ENCODE peak calls at places on chromosomes 11 and 22, in eight cellular contexts. D is hippocampal formation; M is occipital lobe; L is effector memory CD8-positive, alpha-beta T cell; E is astrocyte of the cerebellum; Q is fibroblast of villous mesenchyme; W is fibroblast of pulmonary artery; U is HTR-8/SVneo. O is an unnamed sample.

GRCh38 chr11:78830277-78830676 is 255.6 kb upstream of the NARS2 start:
- DNase-seq in E (no peak), W (no peak), D (no peak), U (no peak), M (no peak), L (no peak), Q (no peak), O (no peak)

GRCh38 chr22:31139866-31140716 is at the start of gene PLA2G3:
- DNase-seq in L (no peak), Q (peak), D (no peak), M (no peak), E (peak), U (no peak), W (peak), O (peak)

GRCh38 chr11:114274637-114275036 is 21.6 kb upstream of the NNMT start:
- DNase-seq in M (no peak), Q (no peak), D (no peak), L (no peak), E (no peak), W (no peak), U (no peak), O (no peak)

GRCh38 chr11:129747161-129747560 is 68.5 kb upstream of the TMEM45B start:
- DNase-seq in M (no peak), D (no peak), E (no peak), Q (no peak), W (no peak), U (no peak), L (no peak), O (no peak)

GRCh38 chr11:17568944-17569343 is 21.9 kb downstream of the OTOG start:
- DNase-seq in M (no peak), W (no peak), E (no peak), U (no peak), Q (no peak), L (no peak), D (no peak), O (no peak)

GRCh38 chr11:119029340-119030028 is 1.2 kb downstream of the SLC37A4 start:
- DNase-seq in D (no peak), M (no peak), L (no peak), U (no peak), Q (no peak), E (no peak), W (no peak), O (no peak)

GRCh38 chr11:67271548-67272284 is 5.4 kb downstream of the GRK2 start:
- DNase-seq in E (no peak), W (no peak), L (peak), D (no peak), M (no peak), Q (no peak), U (no peak), O (no peak)

GRCh38 chr22:33917744-33918406 is 2.4 kb downstream of the LARGE1 start:
- DNase-seq in Q (peak), E (no peak), W (no peak), M (no peak), U (no peak), L (no peak), D (no peak), O (no peak)

GRCh38 chr22:31141551-31141950 is 1.2 kb upstream of the PLA2G3 start:
- DNase-seq in W (no peak), Q (no peak), M (no peak), D (no peak), U (no peak), E (no peak), L (no peak), O (no peak)

GRCh38 chr11:132077416-132077815 is 707.0 kb downstream of the NTM start:
- DNase-seq in E (no peak), L (no peak), U (no peak), D (no peak), Q (no peak), M (no peak), W (no peak), O (no peak)

GRCh38 chr11:15507592-15507991 is 392.9 kb downstream of the INSC start:
- DNase-seq in W (no peak), D (no peak), M (no peak), Q (peak), E (no peak), U (no peak), L (no peak), O (no peak)

GRCh38 chr11:11988099-11988651 is 20.3 kb downstream of the DKK3 start:
- DNase-seq in E (no peak), D (no peak), Q (peak), W (peak), L (no peak), U (no peak), M (no peak), O (no peak)

GRCh38 chr22:48754611-48755331 is 1072.9 kb downstream of the BRD1 start:
- DNase-seq in E (no peak), Q (no peak), U (no peak), D (no peak), W (no peak), M (no peak), L (no peak), O (no peak)